ENCODE peak calls at places on chromosomes 7 and 10, in four cellular contexts. O, V, Q and J are unnamed samples.

GRCh38 chr7:11177793-11178192 is 204.1 kb downstream of the PHF14 start:
- DNase-seq in O (no peak), V (no peak), Q (no peak), J (no peak)

GRCh38 chr7:130350945-130351663 is 6.5 kb downstream of the CPA5 start:
- DNase-seq in O (no peak), V (no peak), Q (no peak), J (peak; percentile 80)

GRCh38 chr7:85702348-85702747 is 515.5 kb upstream of the SEMA3D start:
- DNase-seq in O (no peak), V (no peak), Q (no peak), J (no peak)

GRCh38 chr10:102648889-102649752 is 4.8 kb downstream of the TRIM8 start:
- DNase-seq in O (no peak), V (no peak), Q (no peak), J (peak; percentile 85)

GRCh38 chr10:31242902-31243301 is 76.1 kb upstream of the ZEB1 start:
- DNase-seq in O (no peak), V (peak; percentile 86), Q (no peak), J (peak; percentile 57)

GRCh38 chr10:97500297-97500575 is 1.5 kb downstream of the UBTD1 start:
- DNase-seq in O (no peak), V (no peak), Q (no peak), J (no peak)

GRCh38 chr7:50391386-50391785 is 58.8 kb downstream of the FIGNL1 start:
- DNase-seq in O (no peak), V (no peak), Q (no peak), J (no peak)

GRCh38 chr10:133318494-133319127 is 9.9 kb downstream of the ZNF511 start:
- DNase-seq in O (peak; percentile 76), V (no peak), Q (no peak), J (peak; percentile 93)

GRCh38 chr7:82778021-82778420 is 334.4 kb upstream of the CACNA2D1 start:
- DNase-seq in O (no peak), V (no peak), Q (no peak), J (no peak)

GRCh38 chr7:157529768-157530560 is 193.2 kb downstream of the DNAJB6 start:
- DNase-seq in O (no peak), V (no peak), Q (peak; percentile 28), J (peak; percentile 50)

GRCh38 chr7:85041599-85042216 is 145.1 kb downstream of the SEMA3D start:
- DNase-seq in O (peak; percentile 68), V (peak; percentile 62), Q (peak; percentile 70), J (peak; percentile 65)

GRCh38 chr10:11533328-11533781 is 78.1 kb downstream of the USP6NL start:
- DNase-seq in O (no peak), V (no peak), Q (no peak), J (no peak)

GRCh38 chr10:101301111-101301731 is 52.7 kb upstream of the BTRC start:
- DNase-seq in O (peak; percentile 18), V (peak; percentile 63), Q (no peak), J (no peak)

GRCh38 chr10:13707156-13707881 is 120.6 kb downstream of the PRPF18 start:
- DNase-seq in O (peak; percentile 75), V (no peak), Q (peak; percentile 78), J (peak; percentile 80)

GRCh38 chr10:4451512-4451911 is 374.5 kb upstream of the AKR1E2 start:
- DNase-seq in O (no peak), V (no peak), Q (no peak), J (no peak)

GRCh38 chr10:79167537-79167936 is 98.8 kb downstream of the ZMIZ1 start:
- DNase-seq in O (no peak), V (no peak), Q (no peak), J (no peak)

GRCh38 chr10:62422068-62422590 is 48.0 kb downstream of the ZNF365 start:
- DNase-seq in O (no peak), V (no peak), Q (no peak), J (no peak)

GRCh38 chr7:50367098-50367497 is 62.6 kb downstream of the IKZF1 start:
- DNase-seq in O (no peak), V (no peak), Q (no peak), J (no peak)

GRCh38 chr10:93281367-93281720 is 200.8 kb downstream of the MYOF start:
- DNase-seq in O (no peak), V (no peak), Q (no peak), J (no peak)

GRCh38 chr7:54888067-54888735 is 129.2 kb upstream of the SEC61G start:
- DNase-seq in O (no peak), V (no peak), Q (no peak), J (no peak)

GRCh38 chr7:132053871-132054270 is 497.4 kb upstream of the PODXL start:
- DNase-seq in O (no peak), V (no peak), Q (no peak), J (no peak)

GRCh38 chr7:42156541-42156865 is 80.5 kb downstream of the GLI3 start:
- DNase-seq in O (no peak), V (no peak), Q (no peak), J (no peak)

GRCh38 chr10:101133489-101134298 is 2.6 kb downstream of the TLX1 start:
- DNase-seq in O (no peak), V (no peak), Q (no peak), J (no peak)

GRCh38 chr7:3109516-3109915 is 65.8 kb upstream of the CARD11 start:
- DNase-seq in O (no peak), V (no peak), Q (no peak), J (no peak)

GRCh38 chr7:149696313-149696712 is 77.1 kb downstream of the ZNF467 start:
- DNase-seq in O (no peak), V (no peak), Q (no peak), J (no peak)

GRCh38 chr7:51187941-51188340 is 128.7 kb downstream of the COBL start:
- DNase-seq in O (no peak), V (no peak), Q (no peak), J (peak; percentile 70)

GRCh38 chr7:4198301-4198700 is 483.8 kb upstream of the FOXK1 start:
- DNase-seq in O (no peak), V (no peak), Q (no peak), J (no peak)

GRCh38 chr10:80372675-80373074 is 16.1 kb downstream of the DYDC2 start:
- DNase-seq in O (no peak), V (no peak), Q (no peak), J (no peak)

GRCh38 chr7:76315372-76315771 is 12.9 kb downstream of the HSPB1 start:
- DNase-seq in O (peak; percentile 20), V (no peak), Q (no peak), J (peak; percentile 69)

GRCh38 chr7:76314042-76314721 is 11.7 kb downstream of the HSPB1 start:
- DNase-seq in O (peak; percentile 98), V (peak; percentile 88), Q (peak; percentile 97), J (peak; percentile 98)

GRCh38 chr7:76318488-76319353 is 16.2 kb downstream of the HSPB1 start:
- DNase-seq in O (peak; percentile 86), V (no peak), Q (peak; percentile 90), J (no peak)

GRCh38 chr7:76316984-76317781 is 14.7 kb downstream of the HSPB1 start:
- DNase-seq in O (no peak), V (no peak), Q (no peak), J (peak; percentile 84)

GRCh38 chr7:76317782-76318487 is 15.5 kb downstream of the HSPB1 start:
- DNase-seq in O (peak; percentile 98), V (peak; percentile 92), Q (peak; percentile 97), J (peak; percentile 99)
- TF ChIP-seq POLR2AphosphoS5 in O (peak; percentile 97), V (peak; percentile 89), Q (no peak), J (peak; percentile 96)

GRCh38 chr7:154419344-154419743 is 367.1 kb downstream of the DPP6 start:
- DNase-seq in O (no peak), V (no peak), Q (no peak), J (no peak)

GRCh38 chr7:154412105-154412504 is 359.9 kb downstream of the DPP6 start:
- DNase-seq in O (no peak), V (no peak), Q (no peak), J (no peak)

GRCh38 chr7:154415709-154416399 is 363.7 kb downstream of the DPP6 start:
- DNase-seq in O (no peak), V (no peak), Q (no peak), J (no peak)

DNA sequence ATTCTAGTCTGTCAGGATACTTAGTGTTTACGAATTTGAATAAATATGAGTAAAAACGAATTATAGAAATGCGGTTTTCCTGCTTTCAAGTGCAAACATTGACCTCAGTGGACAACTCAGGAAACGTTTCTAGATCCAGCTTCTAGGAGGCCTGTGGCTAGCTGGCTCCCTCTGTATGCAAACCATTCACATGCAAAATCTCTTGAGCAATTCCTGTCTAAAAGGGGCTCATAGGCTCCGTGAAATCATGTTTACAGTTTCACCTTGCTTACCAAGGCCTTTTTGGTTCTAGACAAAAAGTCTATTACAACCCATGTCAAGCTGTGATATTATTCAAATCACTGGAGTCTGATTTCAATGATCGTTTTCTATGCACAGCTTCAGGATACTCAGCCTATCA is 364.5 kb downstream of the DPP6 start:
- DNase-seq in O (no peak), V (no peak), Q (no peak), J (no peak)
- TF ChIP-seq POLR2A in O (no peak), V (no peak), Q (no peak), J (no peak)

DNA sequence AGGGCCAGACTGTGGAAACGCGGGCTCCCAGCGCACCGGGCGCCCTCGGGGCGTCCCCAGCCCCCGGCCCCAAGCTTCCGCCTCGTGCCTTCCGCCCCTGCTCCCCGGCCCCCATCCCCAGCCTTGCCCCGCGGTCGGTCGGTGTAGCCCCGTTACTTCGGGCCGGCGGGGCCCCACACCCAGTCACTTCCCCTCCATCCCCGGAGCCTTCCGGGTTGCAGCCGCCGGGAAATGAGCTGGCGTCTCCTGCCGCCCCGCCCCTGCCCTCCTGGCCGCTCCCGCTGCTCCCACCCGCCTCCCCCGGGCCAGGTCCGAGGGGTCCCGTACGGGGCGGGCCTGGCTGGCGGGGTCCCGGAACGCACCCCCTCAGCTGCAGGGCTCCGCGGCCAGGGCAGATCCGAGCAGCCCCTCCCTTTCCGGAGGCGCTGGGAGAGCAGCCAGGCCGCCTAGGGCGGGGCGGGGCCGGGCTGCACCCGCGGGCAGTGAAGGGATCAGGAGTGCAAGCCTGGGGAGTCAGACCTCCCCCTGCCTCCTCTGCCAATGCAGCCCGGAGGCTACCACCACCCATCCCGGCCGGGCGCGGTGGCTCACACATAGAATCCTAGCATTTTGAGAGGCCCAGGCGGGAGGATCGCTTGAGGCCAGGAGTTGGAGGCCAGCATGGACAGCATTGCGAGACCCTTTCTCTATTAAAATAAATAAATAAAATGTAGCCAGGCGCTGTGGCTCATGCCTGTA is 709 bp downstream of the ARPC1B start:
- DNase-seq in O (peak; percentile 88), V (no peak), Q (peak; percentile 89), J (peak; percentile 96)
- TF ChIP-seq POLR2AphosphoS5 in O (peak; percentile 92), V (peak; percentile 62), Q (no peak), J (peak; percentile 93)

DNA sequence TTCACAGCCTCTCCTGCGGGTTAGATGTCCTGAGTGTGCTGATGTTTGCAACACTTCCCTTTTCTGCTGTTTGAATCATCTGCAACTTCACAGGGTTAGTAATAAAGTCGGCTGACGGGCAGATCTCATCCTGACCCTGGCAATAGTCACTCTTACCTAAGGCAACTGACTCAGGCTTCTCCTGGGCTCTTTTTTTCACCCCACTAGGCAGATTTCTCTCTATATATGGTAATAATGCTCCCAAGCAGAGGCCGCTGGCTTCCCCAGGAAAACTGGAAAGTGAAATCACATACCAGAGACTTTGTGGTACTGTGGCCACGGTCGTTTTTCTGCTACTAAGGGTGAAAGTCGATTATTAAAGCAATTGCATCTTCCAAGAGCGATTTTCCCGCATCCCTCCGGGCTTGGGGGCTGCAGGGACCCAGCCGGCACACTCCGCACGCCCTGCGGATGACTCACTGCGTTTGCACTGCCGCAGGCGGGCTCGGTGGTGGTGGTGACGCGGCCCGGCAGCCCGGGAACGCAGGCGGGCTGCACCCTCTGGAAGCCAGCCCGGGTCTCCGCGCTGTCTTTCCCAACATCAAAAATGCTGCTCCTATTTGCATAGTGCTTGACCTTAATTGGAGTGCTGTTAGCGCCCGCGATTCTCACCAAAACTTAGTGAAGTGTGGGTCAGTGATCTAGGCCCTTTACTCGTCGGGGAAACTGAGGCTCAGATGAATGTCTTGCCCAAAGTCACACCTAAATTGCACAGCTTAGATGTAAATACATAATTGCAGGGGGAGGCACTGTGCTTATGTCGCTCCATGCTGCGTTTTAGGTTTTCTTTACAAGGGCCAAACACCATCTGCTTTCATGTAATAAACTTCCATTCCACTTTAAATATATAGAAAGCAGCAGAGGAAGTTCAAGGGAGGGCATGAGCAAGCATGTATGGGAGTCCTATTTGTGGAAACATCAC is 47.6 kb upstream of the ITGB1 start:
- DNase-seq in O (peak; percentile 82), V (peak; percentile 89), Q (peak; percentile 89), J (peak; percentile 85)
- TF ChIP-seq POLR2A in O (peak; percentile 70), V (no peak), Q (no peak), J (no peak)